ENCODE peak calls at places on chromosomes 12 and 14, in six cellular contexts. O, V, N, I, T and R are unnamed samples.

GRCh38 chr14:55580401-55581010 is 499 bp downstream of the KTN1 start:
- DNase-seq in O (no peak), V (peak), N (peak), I (peak), T (peak), R (no peak)

GRCh38 chr12:56785141-56785865 is 22.2 kb downstream of the HSD17B6 start:
- DNase-seq in O (no peak), V (no peak), N (no peak), I (no peak), T (no peak), R (no peak)

GRCh38 chr12:114013601-114014345 is 47.6 kb upstream of the RBM19 start:
- DNase-seq in O (peak), V (no peak), N (peak), I (peak), T (no peak), R (no peak)

GRCh38 chr14:103663506-103663905 is 34.5 kb downstream of the KLC1 start:
- DNase-seq in O (no peak), V (no peak), N (no peak), I (no peak), T (no peak), R (no peak)

GRCh38 chr12:117210266-117210918 is 20.1 kb upstream of the FBXO21 start:
- DNase-seq in O (no peak), V (no peak), N (no peak), I (no peak), T (no peak), R (no peak)

GRCh38 chr12:56529656-56530055 is 8.0 kb downstream of the RBMS2 start:
- DNase-seq in O (peak), V (no peak), N (no peak), I (no peak), T (no peak), R (no peak)

GRCh38 chr12:46921048-46921753 is 95.4 kb upstream of the SLC38A4 start:
- DNase-seq in O (peak), V (no peak), N (no peak), I (peak), T (no peak), R (no peak)

GRCh38 chr14:41916313-41916712 is 309.6 kb downstream of the LRFN5 start:
- DNase-seq in O (no peak), V (no peak), N (no peak), I (no peak), T (no peak), R (no peak)

GRCh38 chr14:69327507-69327906 is 67.5 kb downstream of the GALNT16 start:
- DNase-seq in O (no peak), V (no peak), N (no peak), I (no peak), T (no peak), R (no peak)

GRCh38 chr12:27595231-27595642 is 71.2 kb downstream of the PPFIBP1 start:
- DNase-seq in O (peak), V (no peak), N (no peak), I (peak), T (no peak), R (no peak)

GRCh38 chr14:92651106-92651792 is 97.2 kb downstream of the LGMN start:
- DNase-seq in O (no peak), V (peak), N (no peak), I (no peak), T (peak), R (no peak)

GRCh38 chr14:36657409-36658090 is 4.1 kb upstream of the PAX9 start:
- DNase-seq in O (no peak), V (no peak), N (no peak), I (no peak), T (no peak), R (no peak)

GRCh38 chr14:93092606-93093556 is 22.8 kb downstream of the ITPK1 start:
- DNase-seq in O (no peak), V (no peak), N (no peak), I (no peak), T (no peak), R (no peak)

GRCh38 chr14:106318700-106319099 is 792.3 kb downstream of the TMEM121 start:
- DNase-seq in O (no peak), V (peak), N (no peak), I (no peak), T (peak), R (no peak)

GRCh38 chr14:74324945-74325361 is 22.2 kb upstream of the ABCD4 start:
- DNase-seq in O (peak), V (no peak), N (peak), I (peak), T (no peak), R (peak)

GRCh38 chr12:23528316-23528715 is 421.2 kb downstream of the SOX5 start:
- DNase-seq in O (no peak), V (no peak), N (peak), I (no peak), T (no peak), R (no peak)

GRCh38 chr14:52067873-52068740 is 752 bp downstream of the NID2 start:
- DNase-seq in O (no peak), V (peak), N (no peak), I (peak), T (no peak), R (no peak)

GRCh38 chr12:108381793-108382436 is 42.8 kb upstream of the CMKLR1 start:
- DNase-seq in O (no peak), V (no peak), N (peak), I (no peak), T (no peak), R (no peak)

GRCh38 chr14:45633220-45633984 is 380.4 kb upstream of the MIS18BP1 start:
- DNase-seq in O (no peak), V (no peak), N (peak), I (no peak), T (no peak), R (no peak)

GRCh38 chr14:52023518-52023917 is 34.2 kb downstream of the RTRAF start:
- DNase-seq in O (no peak), V (no peak), N (no peak), I (peak), T (no peak), R (no peak)

GRCh38 chr12:56980941-56981530 is 23.6 kb upstream of the RDH16 start:
- DNase-seq in O (no peak), V (no peak), N (no peak), I (no peak), T (no peak), R (no peak)

GRCh38 chr12:89890191-89890590 is 181.6 kb upstream of the ATP2B1 start:
- DNase-seq in O (no peak), V (no peak), N (no peak), I (no peak), T (no peak), R (no peak)

GRCh38 chr12:100741084-100741711 is 53.4 kb upstream of the ANO4 start:
- DNase-seq in O (peak), V (no peak), N (peak), I (peak), T (no peak), R (no peak)

GRCh38 chr12:45273717-45274271 is 57.9 kb downstream of the ANO6 start:
- DNase-seq in O (peak), V (no peak), N (no peak), I (peak), T (no peak), R (no peak)

GRCh38 chr14:72678360-72678759 is 215.5 kb downstream of the DPF3 start:
- DNase-seq in O (no peak), V (no peak), N (no peak), I (peak), T (no peak), R (no peak)

GRCh38 chr12:55607821-55608602 is 28.7 kb upstream of the OR10P1 start:
- DNase-seq in O (no peak), V (no peak), N (no peak), I (no peak), T (no peak), R (no peak)

GRCh38 chr12:27396416-27396815 is 50.1 kb upstream of the SMCO2 start:
- DNase-seq in O (no peak), V (no peak), N (no peak), I (no peak), T (no peak), R (no peak)

GRCh38 chr12:95681210-95681765 is 109.3 kb downstream of the NTN4 start:
- DNase-seq in O (no peak), V (no peak), N (no peak), I (no peak), T (no peak), R (no peak)

GRCh38 chr14:61562321-61563161 is 132.8 kb upstream of the HIF1A start:
- DNase-seq in O (peak), V (no peak), N (no peak), I (peak), T (peak), R (no peak)

GRCh38 chr12:76547526-76547925 is 12.0 kb downstream of the OSBPL8 start:
- DNase-seq in O (no peak), V (no peak), N (no peak), I (no peak), T (no peak), R (no peak)